ENCODE peak calls at places on chromosomes 1 and 21, in five cellular contexts. P is colonic mucosa, J is H9, S is cardiac muscle cell, C is foreskin fibroblast. I is an unnamed sample.

GRCh38 chr1:240824238-240824637 is 212.3 kb upstream of the GREM2 start:
- DNase-seq in S (no peak), P (no peak), J (no peak), C (no peak), I (no peak)

GRCh38 chr1:101338714-101339430 is 102.1 kb downstream of the S1PR1 start:
- DNase-seq in S (no peak), P (no peak), C (peak; percentile 11), J (no peak), I (no peak)

GRCh38 chr21:32705139-32705538 is 22.7 kb downstream of the SYNJ1 start:
- DNase-seq in J (no peak), C (peak; percentile 9), P (no peak), S (no peak), I (no peak)

GRCh38 chr1:172146149-172146850 is 274.2 kb upstream of the C1orf105 start:
- DNase-seq in C (peak; percentile 76), P (no peak), S (no peak), J (no peak), I (no peak)

GRCh38 chr1:31633117-31633516 is 11.6 kb downstream of the PEF1 start:
- DNase-seq in C (peak; percentile 40), J (peak; percentile 65), S (peak; percentile 28), P (peak; percentile 81), I (no peak)

GRCh38 chr1:61142726-61143500 is 60.6 kb downstream of the NFIA start:
- DNase-seq in P (peak; percentile 55), J (no peak), C (peak; percentile 69), S (no peak), I (no peak)

GRCh38 chr1:67609572-67609939 is 75.4 kb upstream of the GADD45A start:
- DNase-seq in P (no peak), J (no peak), C (no peak), S (no peak), I (no peak)

GRCh38 chr1:42552636-42553035 is 89.5 kb downstream of the CCDC30 start:
- DNase-seq in P (no peak), S (no peak), C (no peak), J (peak; percentile 52), I (no peak)

GRCh38 chr1:239718997-239719628 is 332.7 kb downstream of the CHRM3 start:
- DNase-seq in J (no peak), S (no peak), C (no peak), P (no peak), I (no peak)

GRCh38 chr1:228794810-228795209 is 59.5 kb downstream of the RHOU start:
- DNase-seq in P (no peak), J (no peak), S (no peak), C (no peak), I (no peak)

GRCh38 chr1:227428803-227429202 is 110.5 kb upstream of the CDC42BPA start:
- DNase-seq in C (no peak), S (no peak), J (no peak), P (peak; percentile 72), I (no peak)

GRCh38 chr1:204110894-204111633 is 38.1 kb downstream of the SOX13 start:
- DNase-seq in P (no peak), S (no peak), J (no peak), C (no peak), I (no peak)

GRCh38 chr1:172277989-172278388 is 142.5 kb upstream of the C1orf105 start:
- DNase-seq in C (no peak), S (no peak), J (no peak), P (no peak), I (no peak)

GRCh38 chr1:104463126-104463697 is 713.5 kb downstream of the AMY1C start:
- DNase-seq in S (no peak), C (no peak), P (no peak), J (no peak), I (no peak)

GRCh38 chr1:10575616-10576015 is 100.9 kb downstream of the PEX14 start:
- DNase-seq in J (no peak), P (no peak), S (no peak), C (peak; percentile 73), I (no peak)

GRCh38 chr1:163290025-163290610 is 31.6 kb upstream of the NUF2 start:
- DNase-seq in S (no peak), P (no peak), C (peak; percentile 46), J (no peak), I (no peak)

GRCh38 chr21:33112670-33113596 is 43.0 kb downstream of the OLIG1 start:
- DNase-seq in S (no peak), P (no peak), J (no peak), C (no peak), I (no peak)

GRCh38 chr1:173134029-173134428 is 73.1 kb downstream of the TNFSF4 start:
- DNase-seq in C (peak; percentile 45), J (no peak), P (no peak), S (no peak), I (no peak)

GRCh38 chr21:45109831-45110492 is 35.6 kb downstream of the ADARB1 start:
- DNase-seq in J (no peak), P (no peak), S (peak; percentile 45), C (no peak), I (no peak)

GRCh38 chr1:10724948-10725852 is 71.2 kb downstream of the CASZ1 start:
- DNase-seq in C (peak; percentile 83), J (no peak), P (no peak), S (no peak), I (no peak)

GRCh38 chr1:58628987-58629598 is 52.0 kb upstream of the TACSTD2 start:
- DNase-seq in C (peak; percentile 54), J (no peak), P (no peak), S (no peak), I (no peak)

GRCh38 chr1:8394456-8395321 is 76.8 kb downstream of the SLC45A1 start:
- DNase-seq in P (no peak), J (no peak), C (peak; percentile 81), S (no peak), I (no peak)

GRCh38 chr21:14862794-14863720 is 201.7 kb downstream of the NRIP1 start:
- DNase-seq in S (peak; percentile 48), C (peak; percentile 44), J (no peak), P (no peak), I (no peak)

GRCh38 chr1:151314137-151314875 is 12.9 kb downstream of the PI4KB start:
- DNase-seq in S (no peak), P (peak; percentile 61), C (peak; percentile 96), J (no peak), I (no peak)

GRCh38 chr1:165947797-165948455 is 120.5 kb downstream of the UCK2 start:
- DNase-seq in J (no peak), S (no peak), P (no peak), C (no peak), I (peak; percentile 44)
- TF ChIP-seq CTCF in J (no peak), S (no peak), P (no peak), C (no peak), I (no peak)

DNA sequence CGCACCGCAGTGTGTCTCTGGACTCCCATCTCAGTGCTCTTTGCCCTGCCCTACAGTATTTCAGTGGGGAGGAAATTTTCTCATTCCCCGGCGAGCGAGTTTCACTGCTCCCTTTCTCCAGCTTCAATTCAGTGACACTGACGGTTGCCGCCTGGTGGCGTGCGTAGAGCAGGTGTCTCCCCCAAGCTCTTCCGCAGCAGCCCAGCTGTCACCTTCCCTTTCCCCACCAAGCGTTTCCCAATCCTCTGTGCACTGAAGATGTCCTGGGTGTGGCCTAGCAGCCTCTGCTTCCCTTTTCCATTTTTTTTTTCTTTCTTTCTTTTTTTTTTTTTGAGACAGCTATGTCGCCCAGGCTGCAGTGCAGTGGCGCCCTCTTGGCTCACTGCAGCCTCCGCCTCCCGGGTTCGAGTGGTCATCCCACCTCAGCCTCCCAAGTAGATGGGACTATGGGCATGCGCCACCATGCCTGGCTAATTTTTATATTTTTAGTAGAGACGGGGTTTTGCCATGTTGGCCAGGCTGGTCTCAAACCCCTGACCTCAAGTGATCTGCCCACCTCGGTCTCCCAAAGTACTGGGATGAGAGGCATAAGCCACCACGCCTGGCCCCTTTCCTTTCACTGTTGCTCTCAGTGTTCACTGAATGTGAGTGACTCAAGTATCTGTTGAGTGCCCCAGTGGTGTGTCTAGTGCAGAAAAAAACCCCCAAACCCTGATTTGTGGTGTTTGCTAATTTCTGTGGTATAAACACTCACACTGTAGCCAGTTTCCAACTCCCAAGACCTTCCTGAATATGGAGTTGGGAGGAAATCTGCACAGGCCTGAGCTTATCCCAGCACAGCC is 30.1 kb downstream of the TNFRSF1B start:
- DNase-seq in S (no peak), J (peak; percentile 78), C (no peak), P (no peak), I (no peak)
- TF ChIP-seq CTCF in S (no peak), J (peak; percentile 66), C (no peak), P (no peak), I (peak; percentile 24)

GRCh38 chr1:9427388-9427787 is 111.9 kb upstream of the SLC25A33 start:
- DNase-seq in P (no peak), C (no peak), J (no peak), S (no peak), I (no peak)

GRCh38 chr1:9425859-9426258 is 113.4 kb upstream of the SLC25A33 start:
- DNase-seq in P (no peak), C (no peak), S (no peak), J (no peak), I (no peak)

GRCh38 chr1:9429369-9429766 is 109.9 kb upstream of the SLC25A33 start:
- DNase-seq in J (no peak), P (no peak), C (no peak), S (no peak), I (no peak)

GRCh38 chr1:9426291-9426711 is 113.0 kb upstream of the SLC25A33 start:
- DNase-seq in P (peak; percentile 46), J (no peak), S (no peak), C (no peak), I (no peak)

DNA sequence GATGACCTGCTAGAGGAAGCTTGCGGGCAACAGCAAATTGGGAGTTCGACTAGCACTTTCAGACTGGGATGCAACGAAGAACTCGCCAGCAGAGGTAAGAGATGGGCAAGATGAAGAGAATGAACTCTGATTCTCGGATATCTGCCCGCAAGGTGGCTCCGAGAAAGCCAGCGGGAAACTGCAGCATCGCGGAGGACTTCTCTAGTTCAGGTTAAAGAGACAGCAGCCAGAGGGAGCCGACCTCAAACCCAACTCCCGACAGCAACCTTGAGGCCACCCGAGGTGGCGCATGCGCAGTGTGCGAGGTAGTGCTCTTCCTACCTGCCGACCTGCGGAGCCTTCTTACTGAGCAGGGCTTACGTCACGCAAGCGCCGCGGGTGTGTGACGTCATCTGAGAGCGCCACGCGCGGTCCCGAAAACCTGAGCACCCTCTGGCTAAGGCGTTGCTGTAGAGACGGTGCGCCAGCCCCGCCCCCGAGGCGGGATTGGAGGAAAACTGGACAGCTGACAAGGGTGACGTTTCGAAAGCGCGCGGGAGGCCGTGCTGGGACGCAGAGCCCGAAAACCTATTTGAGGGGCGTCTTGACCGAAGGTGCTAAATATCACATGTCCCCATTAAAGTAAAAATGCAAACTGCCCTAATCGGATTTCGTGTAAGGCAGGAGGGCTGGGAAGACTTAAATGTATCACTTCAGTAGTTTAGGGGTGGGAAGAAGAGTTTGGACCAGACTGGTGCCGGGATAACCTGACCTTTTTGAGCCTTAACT is 110.5 kb upstream of the SLC25A33 start:
- DNase-seq in C (peak; percentile 100), S (peak; percentile 98), P (peak; percentile 100), J (peak; percentile 100), I (peak; percentile 99)
- TF ChIP-seq CTCF in C (no peak), S (no peak), P (no peak), J (peak; percentile 50), I (peak; percentile 32)

DNA sequence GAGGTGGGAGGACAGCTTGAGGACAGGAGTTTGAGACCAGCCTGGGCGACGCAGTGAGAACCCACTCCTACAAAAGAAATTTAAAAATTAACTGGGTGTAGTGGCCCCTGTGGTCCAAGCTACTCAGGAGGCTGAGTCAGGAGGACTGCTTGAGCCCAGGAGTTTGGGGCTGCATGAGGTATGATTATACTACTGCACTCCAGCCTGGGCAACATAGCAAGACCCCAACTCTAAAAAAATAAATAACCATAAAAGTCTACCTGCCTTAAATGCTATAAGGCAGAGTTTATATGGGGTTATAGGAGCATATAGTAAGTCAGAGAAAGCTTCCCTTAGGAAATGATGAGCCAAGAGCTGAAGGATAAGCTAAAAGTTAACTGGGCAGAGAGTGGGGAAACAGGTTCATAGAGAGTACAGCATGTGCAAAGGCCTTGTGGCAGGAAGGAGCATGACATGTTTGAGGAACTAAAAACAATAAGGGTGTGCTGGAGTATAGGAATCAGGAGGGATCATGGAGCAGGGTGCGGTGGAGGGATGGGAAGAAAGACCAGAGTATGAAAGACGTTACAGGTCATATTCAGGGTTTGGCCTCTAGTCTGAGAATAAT is 68.3 kb downstream of the ADSS2 start:
- DNase-seq in J (no peak), S (no peak), C (no peak), P (no peak), I (peak; percentile 44)
- TF ChIP-seq CTCF in J (no peak), S (no peak), C (no peak), P (no peak), I (no peak)

I was measured in osteocyte.